ENCODE peak calls at places on chromosomes 5 and 9, in six cellular contexts. A, N, Y, C, I and D are unnamed samples.

GRCh38 chr9:96500696-96501660 is 51.0 kb downstream of the HABP4 start:
- DNase-seq in N (no peak), C (no peak), I (no peak), Y (no peak), A (peak), D (no peak)

GRCh38 chr9:111805841-111806241 is 11.1 kb upstream of the SHOC1 start:
- DNase-seq in N (no peak), A (no peak), C (peak), Y (no peak), I (no peak), D (no peak)

GRCh38 chr5:172491481-172491880 is 37.2 kb upstream of the SH3PXD2B start:
- DNase-seq in Y (no peak), A (no peak), N (no peak), I (peak), C (no peak), D (no peak)

GRCh38 chr9:73880101-73880500 is 617.0 kb upstream of the RORB start:
- DNase-seq in Y (no peak), I (no peak), C (no peak), N (no peak), A (no peak), D (no peak)

GRCh38 chr5:111641533-111642230 is 115.3 kb downstream of the NREP start:
- DNase-seq in Y (no peak), A (no peak), N (no peak), C (no peak), I (no peak), D (no peak)

GRCh38 chr9:79213417-79214125 is 358.2 kb upstream of the TLE4 start:
- DNase-seq in A (no peak), I (no peak), C (no peak), Y (no peak), N (no peak), D (no peak)

GRCh38 chr5:180718810-180719453 is 20.9 kb downstream of the OR2Y1 start:
- DNase-seq in N (no peak), A (no peak), C (peak), I (peak), Y (peak), D (no peak)

GRCh38 chr5:168851902-168852321 is 272.7 kb upstream of the PANK3 start:
- DNase-seq in C (no peak), Y (no peak), I (no peak), A (no peak), N (no peak), D (no peak)

GRCh38 chr5:149981233-149981632 is 19.2 kb downstream of the TIGD6 start:
- DNase-seq in N (no peak), C (no peak), I (no peak), Y (no peak), A (no peak), D (no peak)

GRCh38 chr5:107486489-107486888 is 184.2 kb downstream of the EFNA5 start:
- DNase-seq in C (no peak), A (no peak), N (no peak), Y (no peak), I (no peak), D (no peak)

GRCh38 chr9:37036237-37037136 is 2.4 kb upstream of the PAX5 start:
- DNase-seq in N (no peak), C (no peak), Y (peak), I (peak), A (peak), D (no peak)
- TF ChIP-seq POLR2A in N (no peak), C (no peak), Y (no peak), I (peak), A (no peak), D (no peak)

GRCh38 chr5:115295775-115296129 is 702 bp downstream of the CCDC112 start:
- DNase-seq in I (no peak), C (peak), Y (no peak), A (no peak), N (no peak), D (no peak)
- H3K4me3 ChIP-seq in I (peak), C (peak), Y (peak), A (peak), N (peak), D (peak)

DNA sequence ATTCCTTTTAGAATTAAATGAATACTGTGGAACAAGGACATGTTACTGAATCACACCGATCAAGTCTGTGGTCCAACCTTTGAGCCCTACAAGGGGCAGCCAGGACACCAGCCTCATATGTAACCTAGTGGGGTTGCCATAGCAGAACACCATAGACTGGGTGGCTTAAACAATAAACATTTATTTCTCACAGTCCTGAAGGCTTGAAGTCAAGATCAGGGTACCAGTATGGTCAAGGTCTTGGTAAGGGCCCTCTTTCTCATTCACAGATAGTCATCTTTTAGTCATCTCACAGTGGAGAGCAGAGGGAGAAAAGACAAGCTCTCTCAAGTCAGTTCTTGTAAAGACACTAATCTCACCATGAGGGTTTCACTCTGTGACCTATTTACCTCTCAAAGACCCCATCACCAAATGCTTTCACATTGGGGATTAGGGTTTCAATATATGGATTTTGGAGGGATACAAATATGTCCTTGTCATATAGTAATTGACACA is 422.5 kb downstream of the GADD45G start:
- DNase-seq in N (no peak), Y (no peak), A (no peak), I (no peak), C (no peak), D (no peak)
- TF ChIP-seq CTCF in N (no peak), Y (no peak), A (no peak), I (no peak), C (no peak), D (no peak)

GRCh38 chr9:8572209-8572608 is 772.6 kb upstream of the DMAC1 start:
- DNase-seq in Y (no peak), I (no peak), C (no peak), A (no peak), N (no peak), D (no peak)

GRCh38 chr9:8569832-8570231 is 770.3 kb upstream of the DMAC1 start:
- DNase-seq in N (no peak), Y (no peak), I (no peak), C (no peak), A (no peak), D (no peak)

GRCh38 chr9:8567963-8568579 is 768.5 kb upstream of the DMAC1 start:
- DNase-seq in A (no peak), N (no peak), C (no peak), Y (no peak), I (no peak), D (no peak)

GRCh38 chr9:8570776-8571175 is 771.2 kb upstream of the DMAC1 start:
- DNase-seq in I (no peak), C (no peak), Y (peak), A (no peak), N (no peak), D (no peak)

DNA sequence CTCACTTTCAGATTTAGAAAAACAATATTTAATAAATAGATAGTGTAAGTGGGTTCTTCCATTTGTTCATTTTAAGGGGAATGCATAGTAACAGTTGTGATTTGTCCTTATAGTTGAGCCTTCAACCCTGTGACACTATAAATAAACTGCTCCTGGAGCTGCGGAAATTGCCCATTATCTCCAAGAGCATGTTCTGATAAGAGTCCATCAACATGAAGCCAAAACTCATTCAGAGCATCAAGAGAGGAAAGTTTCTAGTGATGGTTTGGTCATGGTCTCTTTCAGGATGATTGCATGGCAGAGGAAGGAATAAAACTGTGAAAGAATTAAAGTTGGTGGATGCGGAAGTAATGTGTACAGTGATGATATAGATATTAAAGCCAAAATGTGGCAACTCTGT is 772.1 kb upstream of the DMAC1 start:
- DNase-seq in N (no peak), C (no peak), I (no peak), A (no peak), Y (no peak), D (no peak)
- TF ChIP-seq POLR2A in N (no peak), C (no peak), I (no peak), A (no peak), Y (no peak), D (no peak)